ENCODE peak calls at places on chromosomes 3 and 15, in six cellular contexts. One of them, this sample, is unnamed.
A peak's percentile ranks its signal among the peaks of the same experiment; 100 is the strongest.

GRCh38 chr15:34753236-34753894 is 1.4 kb downstream of the GJD2 start:
- DNase-seq in GM23338: peak; percentile 94
- DNase-seq in HCT116: no peak
- DNase-seq in SK-N-SH: no peak
- DNase-seq in A549: peak; percentile 37
- DNase-seq in K562: peak; percentile 48
- DNase-seq in this sample: no peak

GRCh38 chr3:161393310-161393709 is 22.0 kb upstream of the SPTSSB start:
- DNase-seq in A549: no peak
- DNase-seq in GM23338: no peak
- DNase-seq in HCT116: no peak
- DNase-seq in K562: no peak
- DNase-seq in SK-N-SH: no peak
- DNase-seq in this sample: no peak

GRCh38 chr3:39528844-39529243 is 61.4 kb downstream of the MOBP start:
- DNase-seq in A549: no peak
- DNase-seq in HCT116: no peak
- DNase-seq in GM23338: no peak
- DNase-seq in K562: no peak
- DNase-seq in SK-N-SH: no peak
- DNase-seq in this sample: no peak

GRCh38 chr3:16665282-16665741 is 60.1 kb upstream of the DAZL start:
- DNase-seq in GM23338: peak; percentile 60
- DNase-seq in HCT116: peak; percentile 43
- DNase-seq in A549: peak; percentile 26
- DNase-seq in SK-N-SH: no peak
- DNase-seq in K562: no peak
- DNase-seq in this sample: no peak

GRCh38 chr3:69541823-69542264 is 156.0 kb upstream of the FRMD4B start:
- DNase-seq in A549: no peak
- DNase-seq in GM23338: peak; percentile 66
- DNase-seq in SK-N-SH: peak; percentile 51
- DNase-seq in K562: no peak
- DNase-seq in HCT116: no peak
- DNase-seq in this sample: no peak

GRCh38 chr3:158160958-158161357 is 51.1 kb downstream of the RSRC1 start:
- DNase-seq in K562: no peak
- DNase-seq in SK-N-SH: no peak
- DNase-seq in A549: peak; percentile 37
- DNase-seq in HCT116: peak; percentile 75
- DNase-seq in GM23338: no peak
- DNase-seq in this sample: no peak

GRCh38 chr3:181699171-181699903 is 12.4 kb upstream of the SOX2 start:
- DNase-seq in HCT116: no peak
- DNase-seq in A549: no peak
- DNase-seq in GM23338: peak; percentile 77
- DNase-seq in SK-N-SH: no peak
- DNase-seq in K562: no peak
- DNase-seq in this sample: no peak

GRCh38 chr3:53144446-53144845 is 14.2 kb upstream of the RFT1 start:
- DNase-seq in HCT116: no peak
- DNase-seq in K562: no peak
- DNase-seq in GM23338: no peak
- DNase-seq in SK-N-SH: no peak
- DNase-seq in A549: no peak
- DNase-seq in this sample: no peak

GRCh38 chr3:42701371-42702065 is 1.1 kb downstream of the HHATL start:
- DNase-seq in HCT116: no peak
- DNase-seq in SK-N-SH: peak; percentile 58
- DNase-seq in K562: peak; percentile 95
- DNase-seq in A549: peak; percentile 7
- DNase-seq in GM23338: peak; percentile 89
- DNase-seq in this sample: peak; percentile 40

GRCh38 chr15:61038387-61038786 is 190.7 kb downstream of the RORA start:
- DNase-seq in HCT116: no peak
- DNase-seq in A549: peak; percentile 12
- DNase-seq in SK-N-SH: peak; percentile 13
- DNase-seq in GM23338: no peak
- DNase-seq in K562: no peak
- DNase-seq in this sample: no peak

GRCh38 chr3:56633602-56634371 is 49.3 kb downstream of the TASOR start:
- DNase-seq in GM23338: no peak
- DNase-seq in SK-N-SH: no peak
- DNase-seq in K562: no peak
- DNase-seq in A549: no peak
- DNase-seq in HCT116: no peak
- DNase-seq in this sample: no peak

GRCh38 chr3:45164056-45164455 is 17.9 kb upstream of the CDCP1 start:
- DNase-seq in K562: no peak
- DNase-seq in HCT116: no peak
- DNase-seq in GM23338: no peak
- DNase-seq in SK-N-SH: no peak
- DNase-seq in A549: no peak
- DNase-seq in this sample: no peak

GRCh38 chr3:58384381-58385090 is 49.1 kb downstream of the PDHB start:
- DNase-seq in K562: no peak
- DNase-seq in A549: no peak
- DNase-seq in GM23338: no peak
- DNase-seq in HCT116: no peak
- DNase-seq in SK-N-SH: peak; percentile 21
- DNase-seq in this sample: no peak

GRCh38 chr15:83435202-83435601 is 11.9 kb upstream of the SH3GL3 start:
- DNase-seq in K562: no peak
- DNase-seq in HCT116: no peak
- DNase-seq in GM23338: no peak
- DNase-seq in SK-N-SH: no peak
- DNase-seq in A549: no peak
- DNase-seq in this sample: no peak
- TF ChIP-seq REST in K562: no peak
- TF ChIP-seq REST in HCT116: no peak
- TF ChIP-seq REST in GM23338: no peak
- TF ChIP-seq REST in SK-N-SH: no peak
- TF ChIP-seq REST in A549: no peak
- TF ChIP-seq REST in this sample: no peak

GRCh38 chr3:46926447-46926846 is 48.9 kb downstream of the PTH1R start:
- DNase-seq in SK-N-SH: no peak
- DNase-seq in GM23338: no peak
- DNase-seq in HCT116: no peak
- DNase-seq in A549: no peak
- DNase-seq in K562: no peak
- DNase-seq in this sample: no peak

GRCh38 chr3:46926039-46926438 is 48.5 kb downstream of the PTH1R start:
- DNase-seq in GM23338: no peak
- DNase-seq in A549: peak; percentile 60
- DNase-seq in K562: peak; percentile 49
- DNase-seq in SK-N-SH: no peak
- DNase-seq in HCT116: no peak
- DNase-seq in this sample: no peak

GRCh38 chr3:46924921-46925584 is 47.5 kb downstream of the PTH1R start:
- DNase-seq in SK-N-SH: no peak
- DNase-seq in A549: no peak
- DNase-seq in HCT116: no peak
- DNase-seq in K562: no peak
- DNase-seq in GM23338: no peak
- DNase-seq in this sample: no peak

GRCh38 chr3:46926871-46927717 is 49.5 kb downstream of the CCDC12 start:
- DNase-seq in GM23338: no peak
- DNase-seq in SK-N-SH: no peak
- DNase-seq in HCT116: no peak
- DNase-seq in A549: no peak
- DNase-seq in K562: no peak
- DNase-seq in this sample: peak; percentile 66

GRCh38 chr3:46925585-46925934 is 48.0 kb downstream of the PTH1R start:
- DNase-seq in A549: no peak
- DNase-seq in SK-N-SH: no peak
- DNase-seq in HCT116: no peak
- DNase-seq in GM23338: no peak
- DNase-seq in K562: no peak
- DNase-seq in this sample: no peak
- H3K4me3 ChIP-seq in A549: no peak overlapping the region
- H3K4me3 ChIP-seq in SK-N-SH: no peak overlapping the region
- H3K4me3 ChIP-seq in HCT116: no peak overlapping the region
- H3K4me3 ChIP-seq in GM23338: no peak overlapping the region
- H3K4me3 ChIP-seq in K562: no peak overlapping the region
- H3K4me3 ChIP-seq in this sample: no peak overlapping the region

DNA sequence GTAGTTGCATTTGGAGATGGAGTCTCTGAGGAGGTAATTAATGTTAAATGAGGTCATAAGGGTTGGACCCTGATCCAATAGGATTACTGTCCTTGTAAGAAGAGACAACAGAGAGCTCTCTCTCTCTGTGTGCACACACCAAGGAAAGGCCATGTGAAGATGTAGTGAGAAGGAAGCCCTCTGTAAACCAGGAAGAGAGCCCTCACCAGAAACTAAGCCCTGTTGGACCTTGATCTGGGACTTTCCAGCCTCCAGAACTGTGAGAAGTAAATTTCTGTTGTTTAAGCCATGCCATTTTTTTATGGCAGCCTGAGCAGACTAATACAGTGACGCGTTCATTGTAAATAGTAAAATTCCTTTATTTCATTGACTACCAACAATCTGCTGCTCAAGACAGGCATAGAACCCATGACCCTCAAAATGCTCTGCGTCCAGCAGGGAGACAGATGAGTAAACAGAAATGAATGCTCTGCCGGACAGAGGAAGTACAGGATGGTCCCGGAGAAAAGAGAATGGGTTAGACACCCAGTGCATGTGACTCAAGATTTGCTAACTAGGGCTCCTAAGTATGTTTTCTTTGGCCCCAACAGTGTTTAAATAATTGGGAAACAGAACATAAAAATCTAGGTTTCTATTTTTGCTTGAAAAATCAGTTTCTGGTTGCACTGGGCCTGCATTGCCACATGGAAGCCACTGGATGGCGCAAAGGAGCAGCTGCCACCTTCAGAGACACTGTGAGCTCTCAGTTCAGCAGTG is 37.9 kb upstream of the TNFAIP8L3 start:
- DNase-seq in SK-N-SH: peak; percentile 45
- DNase-seq in A549: peak; percentile 69
- DNase-seq in GM23338: peak; percentile 59
- DNase-seq in HCT116: peak; percentile 15
- DNase-seq in K562: peak; percentile 51
- DNase-seq in this sample: no peak
- TF ChIP-seq REST in SK-N-SH: no peak
- TF ChIP-seq REST in A549: no peak
- TF ChIP-seq REST in GM23338: no peak
- TF ChIP-seq REST in HCT116: no peak
- TF ChIP-seq REST in K562: no peak
- TF ChIP-seq REST in this sample: no peak

GRCh38 chr15:25810631-25811077 is 52.5 kb downstream of the ATP10A start:
- DNase-seq in HCT116: no peak
- DNase-seq in SK-N-SH: no peak
- DNase-seq in A549: no peak
- DNase-seq in GM23338: peak; percentile 70
- DNase-seq in K562: no peak
- DNase-seq in this sample: no peak
- H3K4me3 ChIP-seq in HCT116: no peak overlapping the region
- H3K4me3 ChIP-seq in SK-N-SH: no peak overlapping the region
- H3K4me3 ChIP-seq in A549: no peak overlapping the region
- H3K4me3 ChIP-seq in GM23338: no peak overlapping the region
- H3K4me3 ChIP-seq in K562: no peak overlapping the region
- H3K4me3 ChIP-seq in this sample: no peak overlapping the region

GRCh38 chr15:52139599-52140462 is 27.3 kb upstream of the BCL2L10 start:
- DNase-seq in HCT116: peak; percentile 48
- DNase-seq in K562: peak; percentile 73
- DNase-seq in A549: peak; percentile 79
- DNase-seq in SK-N-SH: peak; percentile 74
- DNase-seq in GM23338: peak; percentile 95
- DNase-seq in this sample: peak; percentile 43
- TF ChIP-seq REST in HCT116: no peak
- TF ChIP-seq REST in K562: no peak
- TF ChIP-seq REST in A549: no peak
- TF ChIP-seq REST in SK-N-SH: no peak
- TF ChIP-seq REST in GM23338: no peak
- TF ChIP-seq REST in this sample: no peak